ENCODE peak calls at places on chromosomes 13 and 19, in four cellular contexts. One of them, this sample, is unnamed.

GRCh38 chr13:26810095-26810494 is 49.5 kb upstream of the GPR12 start:
- DNase-seq in K562: no peak
- DNase-seq in HL-60: no peak
- DNase-seq in GM12878: no peak
- DNase-seq in this sample: no peak

GRCh38 chr13:110471833-110472162 is 89.7 kb downstream of the RAB20 start:
- DNase-seq in HL-60: peak
- DNase-seq in K562: peak
- DNase-seq in GM12878: peak
- DNase-seq in this sample: peak

GRCh38 chr19:40284501-40285352 is at the start of gene AKT2:
- DNase-seq in K562: peak
- DNase-seq in GM12878: peak
- DNase-seq in HL-60: peak
- DNase-seq in this sample: peak

GRCh38 chr13:23558675-23559536 is 11.3 kb upstream of the TNFRSF19 start:
- DNase-seq in GM12878: no peak
- DNase-seq in HL-60: peak
- DNase-seq in K562: no peak
- DNase-seq in this sample: no peak

GRCh38 chr13:98182589-98182988 is 5.5 kb upstream of the RNF113B start:
- DNase-seq in HL-60: no peak
- DNase-seq in K562: no peak
- DNase-seq in GM12878: no peak
- DNase-seq in this sample: no peak

GRCh38 chr19:49118565-49119410 is at the start of gene C19orf73:
- DNase-seq in K562: peak
- DNase-seq in HL-60: peak
- DNase-seq in GM12878: peak
- DNase-seq in this sample: peak

GRCh38 chr19:10918359-10918758 is 10.1 kb downstream of the YIPF2 start:
- DNase-seq in GM12878: no peak
- DNase-seq in K562: no peak
- DNase-seq in HL-60: no peak
- DNase-seq in this sample: no peak

GRCh38 chr13:59701261-59701660 is 462.5 kb downstream of the DIAPH3 start:
- DNase-seq in GM12878: no peak
- DNase-seq in HL-60: no peak
- DNase-seq in K562: peak
- DNase-seq in this sample: no peak

GRCh38 chr13:112618501-112618900 is 30.5 kb upstream of the TUBGCP3 start:
- DNase-seq in K562: no peak
- DNase-seq in HL-60: no peak
- DNase-seq in GM12878: no peak
- DNase-seq in this sample: no peak

GRCh38 chr13:29730253-29730652 is 120.2 kb downstream of the UBL3 start:
- DNase-seq in HL-60: no peak
- DNase-seq in K562: peak
- DNase-seq in GM12878: no peak
- DNase-seq in this sample: no peak

GRCh38 chr19:41821003-41821735 is 23.3 kb downstream of the LYPD4 start:
- DNase-seq in K562: peak
- DNase-seq in HL-60: peak
- DNase-seq in GM12878: peak
- DNase-seq in this sample: peak

GRCh38 chr13:21637296-21637695 is 33.3 kb upstream of the MICU2 start:
- DNase-seq in HL-60: peak
- DNase-seq in GM12878: no peak
- DNase-seq in K562: peak
- DNase-seq in this sample: no peak

GRCh38 chr19:38554676-38555141 is 63.0 kb downstream of the MAP4K1 start:
- DNase-seq in HL-60: no peak
- DNase-seq in GM12878: peak
- DNase-seq in K562: no peak
- DNase-seq in this sample: no peak
- TF ChIP-seq SPI1 in HL-60: no peak
- TF ChIP-seq SPI1 in GM12878: peak
- TF ChIP-seq SPI1 in K562: no peak
- TF ChIP-seq SPI1 in this sample: peak

GRCh38 chr19:53883231-53883661 is 1.2 kb downstream of the PRKCG start:
- DNase-seq in K562: peak
- DNase-seq in HL-60: no peak
- DNase-seq in GM12878: no peak
- DNase-seq in this sample: no peak

GRCh38 chr19:53880716-53881481 is 1.1 kb upstream of the PRKCG start:
- DNase-seq in HL-60: no peak
- DNase-seq in K562: no peak
- DNase-seq in GM12878: no peak
- DNase-seq in this sample: no peak

GRCh38 chr19:53883741-53884140 is 1.7 kb downstream of the PRKCG start:
- DNase-seq in K562: no peak
- DNase-seq in GM12878: no peak
- DNase-seq in HL-60: no peak
- DNase-seq in this sample: no peak

GRCh38 chr19:53882391-53883050 is 524 bp downstream of the PRKCG start:
- DNase-seq in HL-60: no peak
- DNase-seq in K562: no peak
- DNase-seq in GM12878: no peak
- DNase-seq in this sample: no peak

GRCh38 chr19:53881482-53882390 is at the start of gene PRKCG:
- DNase-seq in HL-60: no peak
- DNase-seq in K562: peak
- DNase-seq in GM12878: no peak
- DNase-seq in this sample: no peak
- TF ChIP-seq SPI1 in HL-60: no peak
- TF ChIP-seq SPI1 in K562: no peak
- TF ChIP-seq SPI1 in GM12878: no peak
- TF ChIP-seq SPI1 in this sample: no peak

DNA sequence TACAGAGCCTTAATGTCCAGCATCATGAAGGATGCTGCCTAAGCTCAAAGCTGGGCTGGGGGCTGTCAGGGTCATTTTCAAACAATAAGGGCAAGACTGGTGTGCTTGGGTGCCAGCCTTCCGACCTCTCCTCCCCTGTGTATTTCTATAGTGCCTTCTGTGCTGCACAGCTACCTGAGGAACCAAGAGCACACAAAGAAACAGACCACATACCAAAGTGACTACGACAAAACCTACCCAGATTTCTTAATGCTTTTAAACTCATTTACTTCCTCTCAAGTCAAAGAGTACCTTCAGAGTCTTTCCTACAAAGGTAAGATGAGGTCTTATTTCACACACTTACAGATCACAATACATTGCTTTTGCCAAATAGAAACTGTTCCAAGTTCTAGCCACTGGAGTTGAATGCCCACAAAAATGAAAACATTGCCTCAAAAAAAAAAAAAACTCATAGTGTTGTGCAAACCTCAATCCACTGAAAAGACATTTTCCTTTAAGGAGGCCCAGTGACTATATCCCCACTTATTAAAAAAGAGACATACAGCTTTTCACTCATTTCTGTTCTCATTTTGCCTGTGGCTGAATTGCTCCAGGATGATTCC is 36.4 kb downstream of the TEX26 start:
- DNase-seq in GM12878: no peak
- DNase-seq in K562: no peak
- DNase-seq in HL-60: no peak
- DNase-seq in this sample: no peak
- TF ChIP-seq SPI1 in GM12878: no peak
- TF ChIP-seq SPI1 in K562: no peak
- TF ChIP-seq SPI1 in HL-60: no peak
- TF ChIP-seq SPI1 in this sample: no peak

DNA sequence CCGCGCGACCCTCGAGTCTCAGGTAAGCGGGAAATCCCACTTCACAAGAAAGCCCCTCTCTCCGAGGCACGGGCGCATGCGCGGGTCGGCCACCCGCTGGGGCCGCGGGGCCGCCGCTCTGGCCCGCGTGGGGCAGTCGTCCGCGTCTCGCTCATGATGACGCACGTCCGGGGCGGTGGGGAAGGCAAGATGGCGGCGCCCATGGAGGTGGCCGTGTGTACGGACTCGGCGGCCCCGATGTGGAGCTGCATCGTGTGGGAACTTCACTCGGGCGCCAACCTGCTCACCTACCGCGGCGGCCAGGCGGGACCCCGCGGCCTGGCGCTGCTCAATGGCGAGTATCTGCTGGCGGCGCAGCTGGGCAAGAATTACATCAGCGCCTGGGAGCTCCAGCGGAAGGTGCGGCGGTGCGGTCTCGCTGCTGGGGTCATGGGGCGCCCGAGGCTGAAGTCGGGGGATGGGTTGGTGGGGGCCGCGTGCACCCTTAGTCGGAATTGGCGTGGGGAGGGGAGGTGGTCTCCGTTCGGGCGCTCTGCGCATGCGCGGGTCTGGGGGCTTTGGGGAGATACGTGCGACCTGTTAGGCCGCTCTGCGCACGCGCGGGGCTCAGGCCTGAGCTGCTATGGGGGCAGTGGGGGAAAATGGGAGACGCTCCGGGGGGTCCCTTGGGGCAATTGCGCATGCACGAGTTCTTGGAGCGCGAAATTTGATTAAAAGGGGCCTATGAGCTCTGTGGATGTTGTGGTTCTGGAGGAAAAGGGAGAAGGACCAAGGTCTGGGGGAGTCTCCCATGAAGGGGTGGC is at the start of gene WDR18:
- DNase-seq in HL-60: peak
- DNase-seq in GM12878: peak
- DNase-seq in K562: peak
- DNase-seq in this sample: peak
- TF ChIP-seq SPI1 in HL-60: no peak
- TF ChIP-seq SPI1 in GM12878: no peak
- TF ChIP-seq SPI1 in K562: no peak
- TF ChIP-seq SPI1 in this sample: no peak

GRCh38 chr19:1130801-1131717 is 27.3 kb downstream of the GPX4 start:
- DNase-seq in K562: no peak
- DNase-seq in GM12878: no peak
- DNase-seq in HL-60: no peak
- DNase-seq in this sample: no peak
- TF ChIP-seq SPI1 in K562: no peak
- TF ChIP-seq SPI1 in GM12878: no peak
- TF ChIP-seq SPI1 in HL-60: no peak
- TF ChIP-seq SPI1 in this sample: no peak

GRCh38 chr13:19604306-19604705 is 29.2 kb upstream of the MPHOSPH8 start:
- DNase-seq in GM12878: no peak
- DNase-seq in HL-60: no peak
- DNase-seq in K562: no peak
- DNase-seq in this sample: no peak

GRCh38 chr13:19606152-19606551 is 27.3 kb upstream of the MPHOSPH8 start:
- DNase-seq in K562: no peak
- DNase-seq in HL-60: no peak
- DNase-seq in GM12878: no peak
- DNase-seq in this sample: no peak

GRCh38 chr13:19605161-19605955 is 28.1 kb upstream of the MPHOSPH8 start:
- DNase-seq in GM12878: no peak
- DNase-seq in HL-60: no peak
- DNase-seq in K562: no peak
- DNase-seq in this sample: no peak

GRCh38 chr13:19597523-19597922 is 35.9 kb upstream of the MPHOSPH8 start:
- DNase-seq in K562: no peak
- DNase-seq in HL-60: no peak
- DNase-seq in GM12878: no peak
- DNase-seq in this sample: no peak

GRCh38 chr13:19601749-19602725 is 31.4 kb upstream of the MPHOSPH8 start:
- DNase-seq in HL-60: peak
- DNase-seq in K562: peak
- DNase-seq in GM12878: no peak
- DNase-seq in this sample: peak
- TF ChIP-seq SPI1 in HL-60: peak
- TF ChIP-seq SPI1 in K562: peak
- TF ChIP-seq SPI1 in GM12878: peak
- TF ChIP-seq SPI1 in this sample: peak

DNA sequence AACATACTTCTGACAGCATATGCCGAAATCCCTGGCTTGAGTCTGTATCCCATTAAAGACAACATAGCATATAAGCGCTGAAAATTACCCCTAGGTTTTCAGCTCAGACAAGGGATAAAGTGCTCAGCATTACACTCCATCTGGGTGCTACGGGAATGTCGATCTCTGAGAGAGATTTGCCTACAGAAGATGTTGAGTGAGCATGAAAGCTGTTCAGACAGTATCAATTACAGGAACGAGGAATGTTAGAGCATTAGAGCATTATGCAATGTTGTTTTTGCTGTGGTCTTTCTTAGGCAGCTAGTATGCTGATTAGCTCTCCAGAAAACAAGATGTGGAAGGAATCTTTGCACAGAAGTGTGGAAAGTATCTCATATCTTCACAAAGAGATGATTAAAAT is 484.5 kb downstream of the LIG4 start:
- DNase-seq in HL-60: no peak
- DNase-seq in GM12878: no peak
- DNase-seq in K562: no peak
- DNase-seq in this sample: no peak
- TF ChIP-seq SPI1 in HL-60: no peak
- TF ChIP-seq SPI1 in GM12878: no peak
- TF ChIP-seq SPI1 in K562: no peak
- TF ChIP-seq SPI1 in this sample: no peak

GRCh38 chr13:107413005-107413404 is 802.3 kb downstream of the LIG4 start:
- DNase-seq in HL-60: no peak
- DNase-seq in GM12878: no peak
- DNase-seq in K562: no peak
- DNase-seq in this sample: no peak
- TF ChIP-seq SPI1 in HL-60: no peak
- TF ChIP-seq SPI1 in GM12878: no peak
- TF ChIP-seq SPI1 in K562: no peak
- TF ChIP-seq SPI1 in this sample: no peak

This sample was measured in GM12891.